ENCODE peak calls at places on chromosomes 3 and 15, in five cellular contexts. W is GM23248, E is Karpas-422, Z is gastrocnemius medialis, R is HAP-1. L is an unnamed sample.

GRCh38 chr3:110815008-110815583 is 256.5 kb upstream of the NECTIN3 start:
- DNase-seq in R (no peak), Z (no peak), W (peak; percentile 87), E (no peak), L (peak; percentile 73)

GRCh38 chr15:77040673-77041072 is 30.2 kb downstream of the TSPAN3 start:
- DNase-seq in E (no peak), W (no peak), R (no peak), Z (no peak), L (no peak)

GRCh38 chr3:184683234-184683633 is 28.6 kb downstream of the MAGEF1 start:
- DNase-seq in E (no peak), Z (no peak), W (no peak), R (no peak), L (no peak)

GRCh38 chr15:92495468-92495867 is 101.8 kb downstream of the ST8SIA2 start:
- DNase-seq in E (no peak), W (peak; percentile 23), Z (no peak), R (no peak), L (no peak)

GRCh38 chr15:101718896-101719295 is 5.4 kb downstream of the TARS3 start:
- DNase-seq in W (no peak), R (no peak), E (no peak), Z (no peak), L (peak; percentile 79)

GRCh38 chr15:66066005-66066404 is 187.5 kb downstream of the MEGF11 start:
- DNase-seq in Z (no peak), W (no peak), E (no peak), R (no peak), L (no peak)

GRCh38 chr15:80019168-80019745 is 40.2 kb upstream of the ZFAND6 start:
- DNase-seq in Z (no peak), W (no peak), R (no peak), E (no peak), L (no peak)

GRCh38 chr15:85488997-85489396 is 108.6 kb downstream of the AKAP13 start:
- DNase-seq in R (no peak), E (no peak), W (no peak), Z (no peak), L (no peak)

GRCh38 chr3:42031808-42032475 is 59.2 kb upstream of the TRAK1 start:
- DNase-seq in Z (no peak), E (no peak), R (no peak), W (peak; percentile 62), L (no peak)

GRCh38 chr3:110021659-110022058 is 684.3 kb upstream of the DPPA4 start:
- DNase-seq in E (no peak), R (no peak), Z (no peak), W (no peak), L (no peak)

GRCh38 chr3:161171113-161171512 is 50.0 kb upstream of the NMD3 start:
- DNase-seq in E (no peak), Z (peak; percentile 43), W (peak; percentile 92), R (no peak), L (no peak)

GRCh38 chr15:93610944-93611343 is 521.9 kb upstream of the RGMA start:
- DNase-seq in R (no peak), W (no peak), Z (no peak), E (no peak), L (no peak)

GRCh38 chr3:61617041-61617440 is 55.7 kb downstream of the PTPRG start:
- DNase-seq in E (no peak), Z (no peak), W (peak; percentile 66), R (no peak), L (no peak)

GRCh38 chr3:13379191-13379830 is 40.8 kb downstream of the NUP210 start:
- DNase-seq in R (no peak), W (peak; percentile 89), Z (no peak), E (no peak), L (no peak)

GRCh38 chr15:77013786-77014136 is 18.8 kb downstream of the PSTPIP1 start:
- DNase-seq in Z (no peak), E (peak; percentile 72), R (no peak), W (no peak), L (no peak)

GRCh38 chr15:54026891-54027290 is 48.6 kb downstream of the UNC13C start:
- DNase-seq in R (no peak), W (no peak), E (no peak), Z (no peak), L (no peak)

GRCh38 chr3:193885832-193886231 is 250.1 kb upstream of the HES1 start:
- DNase-seq in W (no peak), E (no peak), Z (no peak), R (no peak), L (no peak)

GRCh38 chr3:15667484-15667883 is 65.9 kb downstream of the BTD start:
- DNase-seq in W (no peak), E (no peak), Z (no peak), R (no peak), L (no peak)

GRCh38 chr3:194910414-194910979 is 224.8 kb downstream of the FAM43A start:
- DNase-seq in W (no peak), Z (no peak), E (peak; percentile 44), R (no peak), L (no peak)

GRCh38 chr15:73994912-73995622 is 551 bp downstream of the PML start:
- DNase-seq in Z (no peak), E (peak; percentile 57), R (peak; percentile 32), W (peak; percentile 55), L (peak; percentile 33)

GRCh38 chr3:191391873-191392808 is 61.8 kb upstream of the UTS2B start:
- DNase-seq in E (no peak), R (no peak), Z (no peak), W (no peak), L (no peak)

GRCh38 chr3:170397579-170398177 is 21.0 kb upstream of the CLDN11 start:
- DNase-seq in E (peak; percentile 22), W (no peak), R (no peak), Z (no peak), L (no peak)

GRCh38 chr3:28088811-28089526 is 152.4 kb upstream of the CMC1 start:
- DNase-seq in R (no peak), Z (no peak), W (no peak), E (no peak), L (no peak)

GRCh38 chr3:112649478-112649735 is 8.5 kb upstream of the CCDC80 start:
- DNase-seq in E (no peak), R (no peak), Z (no peak), W (peak; percentile 94), L (no peak)

GRCh38 chr3:10520118-10520517 is 14.7 kb upstream of the ATP2B2 start:
- DNase-seq in Z (no peak), E (no peak), R (no peak), W (no peak), L (no peak)

GRCh38 chr15:81254277-81255265 is 57.9 kb downstream of the IL16 start:
- DNase-seq in E (no peak), R (no peak), W (peak; percentile 39), Z (no peak), L (no peak)

GRCh38 chr3:146052791-146053310 is 108.1 kb downstream of the PLOD2 start:
- DNase-seq in W (peak; percentile 32), R (no peak), Z (no peak), E (no peak), L (no peak)

GRCh38 chr3:53643757-53644156 is 149.3 kb downstream of the CACNA1D start:
- DNase-seq in R (no peak), W (no peak), Z (no peak), E (no peak), L (peak; percentile 0)

GRCh38 chr3:80087769-80088168 is 320.0 kb upstream of the ROBO1 start:
- DNase-seq in R (no peak), E (no peak), Z (no peak), W (peak; percentile 29), L (peak; percentile 28)

GRCh38 chr3:159839561-159840379 is 148.9 kb upstream of the IL12A start:
- DNase-seq in W (no peak), E (no peak), R (peak; percentile 38), Z (no peak), L (no peak)

GRCh38 chr15:31330836-31331235 is 4.2 kb downstream of the KLF13 start:
- DNase-seq in W (no peak), R (no peak), E (no peak), Z (no peak), L (no peak)
- H3K4me1 ChIP-seq in W (no peaks in the 10 kb centered on the region), R (no peaks in the 10 kb centered on the region), E (peaks cover 76% of the 10 kb centered on the region), Z (peaks cover 65% of the 10 kb centered on the region), L (peaks cover 10% of the 10 kb centered on the region)

DNA sequence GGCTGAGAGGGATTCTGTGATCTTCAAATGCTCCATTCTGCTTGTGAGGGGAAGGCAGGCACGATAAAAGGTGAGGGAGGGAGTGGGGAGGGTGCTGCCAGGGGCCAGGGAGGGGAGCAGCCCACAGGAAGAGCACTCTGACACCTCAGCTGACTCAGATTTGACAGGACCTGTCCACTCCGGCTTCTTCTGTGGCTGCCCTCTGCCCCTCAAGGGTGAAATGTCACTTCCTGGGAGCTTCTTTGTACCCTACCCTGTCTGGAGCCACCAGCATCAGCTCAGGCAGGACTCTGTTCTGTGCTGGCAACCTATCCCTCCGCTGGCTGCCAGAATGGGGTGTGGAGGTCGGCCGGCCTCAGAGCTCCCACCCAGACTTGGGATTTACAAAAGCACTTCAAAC is 114.0 kb upstream of the HACD2 start:
- DNase-seq in Z (no peak), E (no peak), W (no peak), R (no peak), L (no peak)
- H3K4me3 ChIP-seq in Z (peak overlapping the region; percentile 13), E (no peak overlapping the region), W (no peak overlapping the region), R (no peak overlapping the region), L (no peak overlapping the region)

GRCh38 chr3:129445472-129445871 is 5.4 kb downstream of the IFT122 start:
- DNase-seq in W (no peak), E (no peak), Z (no peak), R (no peak), L (no peak)
- H3K4me1 ChIP-seq in W (peaks cover 35% of the 10 kb centered on the region), E (peaks cover 15% of the 10 kb centered on the region), Z (peaks cover 24% of the 10 kb centered on the region), R (peaks cover 31% of the 10 kb centered on the region), L (peaks cover 9% of the 10 kb centered on the region)

GRCh38 chr3:8486434-8486833 is 15.2 kb upstream of the LMCD1 start:
- DNase-seq in W (no peak), E (no peak), Z (no peak), R (no peak), L (no peak)
- H3K4me3 ChIP-seq in W (no peak overlapping the region), E (no peak overlapping the region), Z (no peak overlapping the region), R (no peak overlapping the region), L (no peak overlapping the region)

L was measured in SJCRH30.